ENCODE peak calls at places on chromosomes 4 and X, in five cellular contexts. One of them, this sample, is unnamed.

GRCh38 chr4:10173754-10174749 is 57.5 kb upstream of the WDR1 start:
- DNase-seq in AG09319: no peak
- DNase-seq in fibroblast of the aortic adventitia: peak; percentile 84
- DNase-seq in non-pigmented ciliary epithelial cell: no peak
- DNase-seq in nephron progenitor cell: no peak
- DNase-seq in this sample: no peak

GRCh38 chr4:159229164-159229563 is 126.3 kb downstream of the RAPGEF2 start:
- DNase-seq in non-pigmented ciliary epithelial cell: peak; percentile 90
- DNase-seq in AG09319: no peak
- DNase-seq in nephron progenitor cell: no peak
- DNase-seq in fibroblast of the aortic adventitia: peak; percentile 81
- DNase-seq in this sample: no peak

GRCh38 chrX:103310592-103311400 is at the start of gene BEX2:
- DNase-seq in non-pigmented ciliary epithelial cell: no peak
- DNase-seq in nephron progenitor cell: peak; percentile 83
- DNase-seq in fibroblast of the aortic adventitia: peak; percentile 2
- DNase-seq in AG09319: no peak
- DNase-seq in this sample: no peak

GRCh38 chrX:34778961-34779360 is 121.9 kb upstream of the TMEM47 start:
- DNase-seq in AG09319: peak; percentile 12
- DNase-seq in non-pigmented ciliary epithelial cell: peak; percentile 45
- DNase-seq in fibroblast of the aortic adventitia: peak; percentile 71
- DNase-seq in nephron progenitor cell: no peak
- DNase-seq in this sample: peak; percentile 52

GRCh38 chr4:177519481-177520270 is 77.4 kb upstream of the AGA start:
- DNase-seq in non-pigmented ciliary epithelial cell: peak; percentile 10
- DNase-seq in AG09319: no peak
- DNase-seq in nephron progenitor cell: no peak
- DNase-seq in fibroblast of the aortic adventitia: peak; percentile 43
- DNase-seq in this sample: no peak

GRCh38 chr4:80202784-80203553 is 5.7 kb downstream of the PRDM8 start:
- DNase-seq in AG09319: no peak
- DNase-seq in nephron progenitor cell: peak; percentile 62
- DNase-seq in fibroblast of the aortic adventitia: no peak
- DNase-seq in non-pigmented ciliary epithelial cell: no peak
- DNase-seq in this sample: no peak

GRCh38 chr4:70778888-70779422 is 57.2 kb downstream of the RUFY3 start:
- DNase-seq in non-pigmented ciliary epithelial cell: peak; percentile 38
- DNase-seq in fibroblast of the aortic adventitia: peak; percentile 29
- DNase-seq in AG09319: no peak
- DNase-seq in nephron progenitor cell: no peak
- DNase-seq in this sample: no peak

GRCh38 chrX:71534773-71535544 is 2.1 kb downstream of the OGT start:
- DNase-seq in fibroblast of the aortic adventitia: no peak
- DNase-seq in non-pigmented ciliary epithelial cell: no peak
- DNase-seq in nephron progenitor cell: no peak
- DNase-seq in AG09319: no peak
- DNase-seq in this sample: no peak

GRCh38 chr4:145898926-145899531 is 39.6 kb downstream of the ZNF827 start:
- DNase-seq in nephron progenitor cell: no peak
- DNase-seq in AG09319: no peak
- DNase-seq in fibroblast of the aortic adventitia: no peak
- DNase-seq in non-pigmented ciliary epithelial cell: no peak
- DNase-seq in this sample: no peak

GRCh38 chr4:53633608-53634007 is 42.3 kb upstream of the LNX1 start:
- DNase-seq in fibroblast of the aortic adventitia: peak; percentile 73
- DNase-seq in non-pigmented ciliary epithelial cell: no peak
- DNase-seq in AG09319: no peak
- DNase-seq in nephron progenitor cell: no peak
- DNase-seq in this sample: peak; percentile 52

GRCh38 chr4:40214038-40214437 is 17.2 kb downstream of the RHOH start:
- DNase-seq in fibroblast of the aortic adventitia: no peak
- DNase-seq in AG09319: no peak
- DNase-seq in non-pigmented ciliary epithelial cell: no peak
- DNase-seq in nephron progenitor cell: no peak
- DNase-seq in this sample: no peak

GRCh38 chrX:123878177-123878576 is 18.3 kb downstream of the XIAP start:
- DNase-seq in fibroblast of the aortic adventitia: peak; percentile 14
- DNase-seq in nephron progenitor cell: no peak
- DNase-seq in non-pigmented ciliary epithelial cell: no peak
- DNase-seq in AG09319: no peak
- DNase-seq in this sample: no peak

GRCh38 chr4:128524311-128524710 is 236.7 kb upstream of the PGRMC2 start:
- DNase-seq in AG09319: peak; percentile 75
- DNase-seq in non-pigmented ciliary epithelial cell: no peak
- DNase-seq in nephron progenitor cell: no peak
- DNase-seq in fibroblast of the aortic adventitia: peak; percentile 97
- DNase-seq in this sample: peak; percentile 70

GRCh38 chrX:130082244-130083106 is 27.8 kb downstream of the ELF4 start:
- DNase-seq in nephron progenitor cell: no peak
- DNase-seq in non-pigmented ciliary epithelial cell: no peak
- DNase-seq in fibroblast of the aortic adventitia: peak; percentile 39
- DNase-seq in AG09319: no peak
- DNase-seq in this sample: no peak

GRCh38 chrX:44267861-44268260 is 75.6 kb downstream of the EFHC2 start:
- DNase-seq in non-pigmented ciliary epithelial cell: no peak
- DNase-seq in nephron progenitor cell: no peak
- DNase-seq in AG09319: no peak
- DNase-seq in fibroblast of the aortic adventitia: no peak
- DNase-seq in this sample: no peak

GRCh38 chr4:39062499-39062898 is 467 bp downstream of the KLHL5 start:
- DNase-seq in non-pigmented ciliary epithelial cell: no peak
- DNase-seq in nephron progenitor cell: no peak
- DNase-seq in fibroblast of the aortic adventitia: no peak
- DNase-seq in AG09319: no peak
- DNase-seq in this sample: no peak

GRCh38 chrX:1323315-1323714 is 13.3 kb upstream of the IL3RA start:
- DNase-seq in non-pigmented ciliary epithelial cell: no peak
- DNase-seq in fibroblast of the aortic adventitia: no peak
- DNase-seq in nephron progenitor cell: peak; percentile 44
- DNase-seq in AG09319: no peak
- DNase-seq in this sample: no peak

GRCh38 chrX:108199691-108200090 is 108.1 kb downstream of the ATG4A start:
- DNase-seq in nephron progenitor cell: peak; percentile 52
- DNase-seq in fibroblast of the aortic adventitia: peak; percentile 57
- DNase-seq in AG09319: no peak
- DNase-seq in non-pigmented ciliary epithelial cell: no peak
- DNase-seq in this sample: peak; percentile 0

GRCh38 chr4:41991916-41992767 is 1.8 kb downstream of the SLC30A9 start:
- DNase-seq in non-pigmented ciliary epithelial cell: no peak
- DNase-seq in AG09319: no peak
- DNase-seq in nephron progenitor cell: no peak
- DNase-seq in fibroblast of the aortic adventitia: peak; percentile 11
- DNase-seq in this sample: no peak

GRCh38 chr4:181784881-181785280 is 458.3 kb upstream of the TENM3 start:
- DNase-seq in nephron progenitor cell: no peak
- DNase-seq in AG09319: no peak
- DNase-seq in non-pigmented ciliary epithelial cell: no peak
- DNase-seq in fibroblast of the aortic adventitia: no peak
- DNase-seq in this sample: no peak

GRCh38 chr4:52376107-52376704 is 282.9 kb downstream of the USP46 start:
- DNase-seq in AG09319: peak; percentile 67
- DNase-seq in non-pigmented ciliary epithelial cell: peak; percentile 10
- DNase-seq in fibroblast of the aortic adventitia: peak; percentile 77
- DNase-seq in nephron progenitor cell: peak; percentile 41
- DNase-seq in this sample: peak; percentile 26

GRCh38 chrX:154821523-154821922 is 12.9 kb downstream of the SMIM9 start:
- DNase-seq in AG09319: no peak
- DNase-seq in non-pigmented ciliary epithelial cell: no peak
- DNase-seq in fibroblast of the aortic adventitia: no peak
- DNase-seq in nephron progenitor cell: no peak
- DNase-seq in this sample: no peak

GRCh38 chr4:167802463-167803212 is 289.7 kb upstream of the ANXA10 start:
- DNase-seq in fibroblast of the aortic adventitia: no peak
- DNase-seq in non-pigmented ciliary epithelial cell: no peak
- DNase-seq in nephron progenitor cell: no peak
- DNase-seq in AG09319: no peak
- DNase-seq in this sample: no peak

GRCh38 chrX:42759881-42760280 is 18.1 kb downstream of the PPP1R2C start:
- DNase-seq in fibroblast of the aortic adventitia: no peak
- DNase-seq in AG09319: no peak
- DNase-seq in non-pigmented ciliary epithelial cell: no peak
- DNase-seq in nephron progenitor cell: no peak
- DNase-seq in this sample: no peak

GRCh38 chr4:149823770-149824221 is 8.2 kb upstream of the IQCM start:
- DNase-seq in nephron progenitor cell: no peak
- DNase-seq in fibroblast of the aortic adventitia: peak; percentile 78
- DNase-seq in AG09319: peak; percentile 62
- DNase-seq in non-pigmented ciliary epithelial cell: peak; percentile 38
- DNase-seq in this sample: peak; percentile 82

GRCh38 chr4:79107014-79107413 is 167.8 kb upstream of the PAQR3 start:
- DNase-seq in nephron progenitor cell: no peak
- DNase-seq in non-pigmented ciliary epithelial cell: no peak
- DNase-seq in AG09319: no peak
- DNase-seq in fibroblast of the aortic adventitia: no peak
- DNase-seq in this sample: no peak

GRCh38 chrX:125150231-125150630 is 169.4 kb upstream of the TEX13C start:
- DNase-seq in fibroblast of the aortic adventitia: no peak
- DNase-seq in AG09319: no peak
- DNase-seq in nephron progenitor cell: no peak
- DNase-seq in non-pigmented ciliary epithelial cell: no peak
- DNase-seq in this sample: no peak

GRCh38 chr4:88227734-88228133 is 56.6 kb downstream of the PPM1K start:
- DNase-seq in AG09319: no peak
- DNase-seq in fibroblast of the aortic adventitia: no peak
- DNase-seq in nephron progenitor cell: no peak
- DNase-seq in non-pigmented ciliary epithelial cell: no peak
- DNase-seq in this sample: no peak

GRCh38 chr4:41258783-41259182 is 2.1 kb downstream of the UCHL1 start:
- DNase-seq in fibroblast of the aortic adventitia: peak; percentile 70
- DNase-seq in nephron progenitor cell: peak; percentile 19
- DNase-seq in AG09319: peak; percentile 25
- DNase-seq in non-pigmented ciliary epithelial cell: no peak
- DNase-seq in this sample: peak; percentile 54

GRCh38 chr4:141810702-141811365 is 174.5 kb downstream of the IL15 start:
- DNase-seq in fibroblast of the aortic adventitia: no peak
- DNase-seq in nephron progenitor cell: no peak
- DNase-seq in non-pigmented ciliary epithelial cell: no peak
- DNase-seq in AG09319: no peak
- DNase-seq in this sample: no peak

GRCh38 chr4:165154482-165154881 is 41.8 kb upstream of the TMEM192 start:
- DNase-seq in nephron progenitor cell: no peak
- DNase-seq in fibroblast of the aortic adventitia: no peak
- DNase-seq in AG09319: no peak
- DNase-seq in non-pigmented ciliary epithelial cell: no peak
- DNase-seq in this sample: no peak

GRCh38 chr4:11338990-11339782 is 89.5 kb downstream of the HS3ST1 start:
- DNase-seq in fibroblast of the aortic adventitia: no peak
- DNase-seq in nephron progenitor cell: no peak
- DNase-seq in AG09319: no peak
- DNase-seq in non-pigmented ciliary epithelial cell: no peak
- DNase-seq in this sample: no peak

GRCh38 chr4:102503831-102504786 is 3.0 kb downstream of the NFKB1 start:
- DNase-seq in fibroblast of the aortic adventitia: no peak
- DNase-seq in nephron progenitor cell: no peak
- DNase-seq in non-pigmented ciliary epithelial cell: no peak
- DNase-seq in AG09319: no peak
- DNase-seq in this sample: no peak

GRCh38 chr4:85200106-85200505 is 233.6 kb upstream of the WDFY3 start:
- DNase-seq in fibroblast of the aortic adventitia: no peak
- DNase-seq in nephron progenitor cell: no peak
- DNase-seq in non-pigmented ciliary epithelial cell: no peak
- DNase-seq in AG09319: no peak
- DNase-seq in this sample: no peak

GRCh38 chrX:108558217-108558616 is 118.6 kb downstream of the COL4A5 start:
- DNase-seq in nephron progenitor cell: no peak
- DNase-seq in non-pigmented ciliary epithelial cell: no peak
- DNase-seq in AG09319: no peak
- DNase-seq in fibroblast of the aortic adventitia: no peak
- DNase-seq in this sample: no peak

GRCh38 chrX:47283015-47283771 is 50.4 kb downstream of the USP11 start:
- DNase-seq in non-pigmented ciliary epithelial cell: no peak
- DNase-seq in AG09319: no peak
- DNase-seq in fibroblast of the aortic adventitia: peak; percentile 21
- DNase-seq in nephron progenitor cell: peak; percentile 10
- DNase-seq in this sample: no peak